ENCODE peak calls at places on chromosomes 13 and 19, in seven cellular contexts. One of them, this sample, is unnamed.

GRCh38 chr13:42474954-42475353 is 99.0 kb upstream of the TNFSF11 start:
- DNase-seq in astrocyte of the hippocampus: no peak
- DNase-seq in activated T-cell treated with anti-CD3 and anti-CD28 coated beads, Interleukin-2, amount 50 U/mL, for 24 hours: no peak
- DNase-seq in colonic mucosa: no peak
- DNase-seq in neural crest cell: no peak
- DNase-seq in left ventricle myocardium inferior: no peak
- DNase-seq in psoas muscle: no peak
- DNase-seq in this sample: no peak

GRCh38 chr19:13762635-13763235 is 1.6 kb upstream of the MRI1 start:
- DNase-seq in neural crest cell: no peak
- DNase-seq in left ventricle myocardium inferior: no peak
- DNase-seq in colonic mucosa: no peak
- DNase-seq in astrocyte of the hippocampus: no peak
- DNase-seq in activated T-cell treated with anti-CD3 and anti-CD28 coated beads, Interleukin-2, amount 50 U/mL, for 24 hours: no peak
- DNase-seq in psoas muscle: no peak
- DNase-seq in this sample: no peak

GRCh38 chr19:50820549-50821247 is 2.9 kb downstream of the KLK1 start:
- DNase-seq in colonic mucosa: peak; percentile 92
- DNase-seq in left ventricle myocardium inferior: no peak
- DNase-seq in activated T-cell treated with anti-CD3 and anti-CD28 coated beads, Interleukin-2, amount 50 U/mL, for 24 hours: no peak
- DNase-seq in neural crest cell: no peak
- DNase-seq in psoas muscle: no peak
- DNase-seq in astrocyte of the hippocampus: no peak
- DNase-seq in this sample: no peak

GRCh38 chr13:73018336-73018735 is 40.5 kb upstream of the KLF5 start:
- DNase-seq in activated T-cell treated with anti-CD3 and anti-CD28 coated beads, Interleukin-2, amount 50 U/mL, for 24 hours: no peak
- DNase-seq in astrocyte of the hippocampus: peak; percentile 26
- DNase-seq in left ventricle myocardium inferior: no peak
- DNase-seq in neural crest cell: no peak
- DNase-seq in colonic mucosa: no peak
- DNase-seq in psoas muscle: no peak
- DNase-seq in this sample: no peak

GRCh38 chr13:50131998-50132936 is 117.0 kb downstream of the KCNRG start:
- DNase-seq in astrocyte of the hippocampus: peak; percentile 26
- DNase-seq in neural crest cell: no peak
- DNase-seq in psoas muscle: no peak
- DNase-seq in left ventricle myocardium inferior: no peak
- DNase-seq in activated T-cell treated with anti-CD3 and anti-CD28 coated beads, Interleukin-2, amount 50 U/mL, for 24 hours: peak; percentile 48
- DNase-seq in colonic mucosa: no peak
- DNase-seq in this sample: no peak

GRCh38 chr13:99610702-99611289 is 109.5 kb downstream of the TM9SF2 start:
- DNase-seq in psoas muscle: no peak
- DNase-seq in colonic mucosa: no peak
- DNase-seq in activated T-cell treated with anti-CD3 and anti-CD28 coated beads, Interleukin-2, amount 50 U/mL, for 24 hours: no peak
- DNase-seq in left ventricle myocardium inferior: no peak
- DNase-seq in astrocyte of the hippocampus: no peak
- DNase-seq in neural crest cell: no peak
- DNase-seq in this sample: no peak

GRCh38 chr19:28466107-28467045 is 746.6 kb downstream of the UQCRFS1 start:
- DNase-seq in neural crest cell: peak; percentile 78
- DNase-seq in left ventricle myocardium inferior: peak; percentile 53
- DNase-seq in astrocyte of the hippocampus: peak; percentile 72
- DNase-seq in activated T-cell treated with anti-CD3 and anti-CD28 coated beads, Interleukin-2, amount 50 U/mL, for 24 hours: peak; percentile 68
- DNase-seq in colonic mucosa: peak; percentile 81
- DNase-seq in psoas muscle: peak; percentile 51
- DNase-seq in this sample: peak; percentile 26

GRCh38 chr19:20167020-20167644 is at the start of gene ZNF486:
- DNase-seq in activated T-cell treated with anti-CD3 and anti-CD28 coated beads, Interleukin-2, amount 50 U/mL, for 24 hours: peak; percentile 88
- DNase-seq in neural crest cell: peak; percentile 93
- DNase-seq in psoas muscle: peak; percentile 94
- DNase-seq in colonic mucosa: peak; percentile 96
- DNase-seq in astrocyte of the hippocampus: peak; percentile 97
- DNase-seq in left ventricle myocardium inferior: peak; percentile 96
- DNase-seq in this sample: no peak

GRCh38 chr13:109737606-109738005 is 48.8 kb downstream of the IRS2 start:
- DNase-seq in colonic mucosa: no peak
- DNase-seq in astrocyte of the hippocampus: peak; percentile 30
- DNase-seq in left ventricle myocardium inferior: no peak
- DNase-seq in psoas muscle: no peak
- DNase-seq in neural crest cell: no peak
- DNase-seq in activated T-cell treated with anti-CD3 and anti-CD28 coated beads, Interleukin-2, amount 50 U/mL, for 24 hours: no peak
- DNase-seq in this sample: no peak

GRCh38 chr19:43306097-43306496 is 36.8 kb upstream of the PSG9 start:
- DNase-seq in activated T-cell treated with anti-CD3 and anti-CD28 coated beads, Interleukin-2, amount 50 U/mL, for 24 hours: no peak
- DNase-seq in colonic mucosa: no peak
- DNase-seq in left ventricle myocardium inferior: no peak
- DNase-seq in psoas muscle: no peak
- DNase-seq in neural crest cell: no peak
- DNase-seq in astrocyte of the hippocampus: no peak
- DNase-seq in this sample: no peak

GRCh38 chr19:23304238-23304637 is 54.0 kb upstream of the ZNF724 start:
- DNase-seq in left ventricle myocardium inferior: no peak
- DNase-seq in colonic mucosa: no peak
- DNase-seq in astrocyte of the hippocampus: no peak
- DNase-seq in psoas muscle: no peak
- DNase-seq in neural crest cell: no peak
- DNase-seq in activated T-cell treated with anti-CD3 and anti-CD28 coated beads, Interleukin-2, amount 50 U/mL, for 24 hours: no peak
- DNase-seq in this sample: no peak

GRCh38 chr13:39600766-39601165 is 2.2 kb downstream of the LHFPL6 start:
- DNase-seq in astrocyte of the hippocampus: peak; percentile 28
- DNase-seq in psoas muscle: peak; percentile 21
- DNase-seq in neural crest cell: peak; percentile 23
- DNase-seq in activated T-cell treated with anti-CD3 and anti-CD28 coated beads, Interleukin-2, amount 50 U/mL, for 24 hours: no peak
- DNase-seq in left ventricle myocardium inferior: peak; percentile 60
- DNase-seq in colonic mucosa: no peak
- DNase-seq in this sample: no peak

GRCh38 chr19:15264061-15264932 is 32.0 kb upstream of the EPHX3 start:
- DNase-seq in psoas muscle: peak; percentile 79
- DNase-seq in colonic mucosa: peak; percentile 77
- DNase-seq in left ventricle myocardium inferior: peak; percentile 77
- DNase-seq in activated T-cell treated with anti-CD3 and anti-CD28 coated beads, Interleukin-2, amount 50 U/mL, for 24 hours: peak; percentile 85
- DNase-seq in astrocyte of the hippocampus: peak; percentile 81
- DNase-seq in neural crest cell: peak; percentile 82
- DNase-seq in this sample: no peak

GRCh38 chr19:3162418-3163229 is 15.9 kb upstream of the S1PR4 start:
- DNase-seq in astrocyte of the hippocampus: peak; percentile 25
- DNase-seq in psoas muscle: no peak
- DNase-seq in activated T-cell treated with anti-CD3 and anti-CD28 coated beads, Interleukin-2, amount 50 U/mL, for 24 hours: no peak
- DNase-seq in colonic mucosa: no peak
- DNase-seq in neural crest cell: no peak
- DNase-seq in left ventricle myocardium inferior: no peak
- DNase-seq in this sample: no peak

GRCh38 chr19:54502518-54503048 is at the start of gene LAIR2:
- DNase-seq in left ventricle myocardium inferior: no peak
- DNase-seq in activated T-cell treated with anti-CD3 and anti-CD28 coated beads, Interleukin-2, amount 50 U/mL, for 24 hours: no peak
- DNase-seq in neural crest cell: no peak
- DNase-seq in psoas muscle: no peak
- DNase-seq in astrocyte of the hippocampus: no peak
- DNase-seq in colonic mucosa: no peak
- DNase-seq in this sample: no peak

GRCh38 chr13:101140936-101141335 is 275.4 kb downstream of the NALCN start:
- DNase-seq in colonic mucosa: no peak
- DNase-seq in neural crest cell: no peak
- DNase-seq in left ventricle myocardium inferior: no peak
- DNase-seq in activated T-cell treated with anti-CD3 and anti-CD28 coated beads, Interleukin-2, amount 50 U/mL, for 24 hours: no peak
- DNase-seq in astrocyte of the hippocampus: no peak
- DNase-seq in psoas muscle: no peak
- DNase-seq in this sample: no peak

GRCh38 chr13:28613562-28613961 is 45.4 kb upstream of the POMP start:
- DNase-seq in astrocyte of the hippocampus: no peak
- DNase-seq in neural crest cell: no peak
- DNase-seq in activated T-cell treated with anti-CD3 and anti-CD28 coated beads, Interleukin-2, amount 50 U/mL, for 24 hours: no peak
- DNase-seq in left ventricle myocardium inferior: no peak
- DNase-seq in colonic mucosa: peak; percentile 21
- DNase-seq in psoas muscle: no peak
- DNase-seq in this sample: no peak

GRCh38 chr19:3075605-3076431 is 13.5 kb upstream of the TLE5 start:
- DNase-seq in neural crest cell: peak; percentile 63
- DNase-seq in astrocyte of the hippocampus: peak; percentile 73
- DNase-seq in colonic mucosa: peak; percentile 78
- DNase-seq in activated T-cell treated with anti-CD3 and anti-CD28 coated beads, Interleukin-2, amount 50 U/mL, for 24 hours: peak; percentile 92
- DNase-seq in psoas muscle: peak; percentile 53
- DNase-seq in left ventricle myocardium inferior: peak; percentile 51
- DNase-seq in this sample: no peak

GRCh38 chr19:46785054-46785979 is 3.1 kb downstream of the SLC1A5 start:
- DNase-seq in left ventricle myocardium inferior: no peak
- DNase-seq in astrocyte of the hippocampus: no peak
- DNase-seq in psoas muscle: no peak
- DNase-seq in neural crest cell: no peak
- DNase-seq in colonic mucosa: no peak
- DNase-seq in activated T-cell treated with anti-CD3 and anti-CD28 coated beads, Interleukin-2, amount 50 U/mL, for 24 hours: no peak
- DNase-seq in this sample: no peak

GRCh38 chr13:31891472-31891871 is 140.1 kb upstream of the FRY start:
- DNase-seq in colonic mucosa: no peak
- DNase-seq in activated T-cell treated with anti-CD3 and anti-CD28 coated beads, Interleukin-2, amount 50 U/mL, for 24 hours: no peak
- DNase-seq in neural crest cell: no peak
- DNase-seq in astrocyte of the hippocampus: no peak
- DNase-seq in left ventricle myocardium inferior: no peak
- DNase-seq in psoas muscle: no peak
- DNase-seq in this sample: no peak

GRCh38 chr19:56084835-56085536 is 36.1 kb downstream of the ZNF787 start:
- DNase-seq in left ventricle myocardium inferior: no peak
- DNase-seq in astrocyte of the hippocampus: no peak
- DNase-seq in activated T-cell treated with anti-CD3 and anti-CD28 coated beads, Interleukin-2, amount 50 U/mL, for 24 hours: no peak
- DNase-seq in psoas muscle: no peak
- DNase-seq in neural crest cell: no peak
- DNase-seq in colonic mucosa: no peak
- DNase-seq in this sample: no peak

GRCh38 chr13:41159174-41159573 is 26.6 kb upstream of the KBTBD6 start:
- DNase-seq in left ventricle myocardium inferior: no peak
- DNase-seq in psoas muscle: no peak
- DNase-seq in activated T-cell treated with anti-CD3 and anti-CD28 coated beads, Interleukin-2, amount 50 U/mL, for 24 hours: no peak
- DNase-seq in astrocyte of the hippocampus: no peak
- DNase-seq in colonic mucosa: no peak
- DNase-seq in neural crest cell: no peak
- DNase-seq in this sample: no peak

GRCh38 chr13:34025746-34026145 is 207.8 kb downstream of the RFC3 start:
- DNase-seq in colonic mucosa: no peak
- DNase-seq in psoas muscle: no peak
- DNase-seq in left ventricle myocardium inferior: no peak
- DNase-seq in neural crest cell: no peak
- DNase-seq in activated T-cell treated with anti-CD3 and anti-CD28 coated beads, Interleukin-2, amount 50 U/mL, for 24 hours: no peak
- DNase-seq in astrocyte of the hippocampus: peak; percentile 86
- DNase-seq in this sample: no peak

GRCh38 chr19:17965370-17966114 is 1.4 kb upstream of the KCNN1 start:
- DNase-seq in astrocyte of the hippocampus: no peak
- DNase-seq in colonic mucosa: no peak
- DNase-seq in left ventricle myocardium inferior: no peak
- DNase-seq in psoas muscle: no peak
- DNase-seq in activated T-cell treated with anti-CD3 and anti-CD28 coated beads, Interleukin-2, amount 50 U/mL, for 24 hours: no peak
- DNase-seq in neural crest cell: no peak
- DNase-seq in this sample: no peak

GRCh38 chr13:52786747-52787146 is 47.1 kb upstream of the CNMD start:
- DNase-seq in colonic mucosa: no peak
- DNase-seq in astrocyte of the hippocampus: peak; percentile 50
- DNase-seq in neural crest cell: no peak
- DNase-seq in psoas muscle: no peak
- DNase-seq in activated T-cell treated with anti-CD3 and anti-CD28 coated beads, Interleukin-2, amount 50 U/mL, for 24 hours: no peak
- DNase-seq in left ventricle myocardium inferior: no peak
- DNase-seq in this sample: no peak

GRCh38 chr19:18940791-18941627 is at the start of gene HOMER3:
- DNase-seq in astrocyte of the hippocampus: peak; percentile 91
- DNase-seq in neural crest cell: peak; percentile 84
- DNase-seq in colonic mucosa: peak; percentile 84
- DNase-seq in activated T-cell treated with anti-CD3 and anti-CD28 coated beads, Interleukin-2, amount 50 U/mL, for 24 hours: peak; percentile 86
- DNase-seq in left ventricle myocardium inferior: peak; percentile 85
- DNase-seq in psoas muscle: peak; percentile 87
- DNase-seq in this sample: no peak

GRCh38 chr19:18850560-18851375 is 19.0 kb downstream of the UPF1 start:
- DNase-seq in colonic mucosa: no peak
- DNase-seq in astrocyte of the hippocampus: no peak
- DNase-seq in left ventricle myocardium inferior: no peak
- DNase-seq in psoas muscle: no peak
- DNase-seq in neural crest cell: no peak
- DNase-seq in activated T-cell treated with anti-CD3 and anti-CD28 coated beads, Interleukin-2, amount 50 U/mL, for 24 hours: no peak
- DNase-seq in this sample: no peak

GRCh38 chr13:23007430-23007829 is 173.3 kb upstream of the SGCG start:
- DNase-seq in activated T-cell treated with anti-CD3 and anti-CD28 coated beads, Interleukin-2, amount 50 U/mL, for 24 hours: no peak
- DNase-seq in astrocyte of the hippocampus: no peak
- DNase-seq in left ventricle myocardium inferior: peak; percentile 36
- DNase-seq in psoas muscle: no peak
- DNase-seq in colonic mucosa: no peak
- DNase-seq in neural crest cell: no peak
- DNase-seq in this sample: no peak

GRCh38 chr19:2048959-2049740 is 1.9 kb downstream of the MKNK2 start:
- DNase-seq in left ventricle myocardium inferior: no peak
- DNase-seq in astrocyte of the hippocampus: peak; percentile 66
- DNase-seq in neural crest cell: no peak
- DNase-seq in psoas muscle: peak; percentile 40
- DNase-seq in colonic mucosa: no peak
- DNase-seq in activated T-cell treated with anti-CD3 and anti-CD28 coated beads, Interleukin-2, amount 50 U/mL, for 24 hours: no peak
- DNase-seq in this sample: no peak

GRCh38 chr19:308471-309205 is 17.4 kb upstream of the PLPP2 start:
- DNase-seq in neural crest cell: no peak
- DNase-seq in left ventricle myocardium inferior: no peak
- DNase-seq in psoas muscle: no peak
- DNase-seq in colonic mucosa: no peak
- DNase-seq in astrocyte of the hippocampus: no peak
- DNase-seq in activated T-cell treated with anti-CD3 and anti-CD28 coated beads, Interleukin-2, amount 50 U/mL, for 24 hours: no peak
- DNase-seq in this sample: no peak

GRCh38 chr13:74574964-74575728 is 440.9 kb upstream of the KLF12 start:
- DNase-seq in left ventricle myocardium inferior: no peak
- DNase-seq in astrocyte of the hippocampus: no peak
- DNase-seq in psoas muscle: no peak
- DNase-seq in colonic mucosa: no peak
- DNase-seq in activated T-cell treated with anti-CD3 and anti-CD28 coated beads, Interleukin-2, amount 50 U/mL, for 24 hours: no peak
- DNase-seq in neural crest cell: no peak
- DNase-seq in this sample: peak; percentile 55

GRCh38 chr19:3807131-3807480 is 20.9 kb upstream of the MATK start:
- DNase-seq in activated T-cell treated with anti-CD3 and anti-CD28 coated beads, Interleukin-2, amount 50 U/mL, for 24 hours: no peak
- DNase-seq in left ventricle myocardium inferior: no peak
- DNase-seq in astrocyte of the hippocampus: no peak
- DNase-seq in colonic mucosa: no peak
- DNase-seq in neural crest cell: no peak
- DNase-seq in psoas muscle: no peak
- DNase-seq in this sample: no peak

GRCh38 chr19:16571283-16571682 is 932 bp downstream of the SLC35E1 start:
- DNase-seq in colonic mucosa: no peak
- DNase-seq in activated T-cell treated with anti-CD3 and anti-CD28 coated beads, Interleukin-2, amount 50 U/mL, for 24 hours: no peak
- DNase-seq in psoas muscle: no peak
- DNase-seq in neural crest cell: no peak
- DNase-seq in astrocyte of the hippocampus: peak; percentile 51
- DNase-seq in left ventricle myocardium inferior: no peak
- DNase-seq in this sample: no peak

GRCh38 chr19:33622809-33623511 is 1.2 kb downstream of the CHST8 start:
- DNase-seq in left ventricle myocardium inferior: no peak
- DNase-seq in activated T-cell treated with anti-CD3 and anti-CD28 coated beads, Interleukin-2, amount 50 U/mL, for 24 hours: no peak
- DNase-seq in colonic mucosa: no peak
- DNase-seq in neural crest cell: no peak
- DNase-seq in psoas muscle: no peak
- DNase-seq in astrocyte of the hippocampus: peak; percentile 18
- DNase-seq in this sample: peak; percentile 49

GRCh38 chr19:611506-611869 is 21.8 kb downstream of the HCN2 start:
- DNase-seq in activated T-cell treated with anti-CD3 and anti-CD28 coated beads, Interleukin-2, amount 50 U/mL, for 24 hours: peak; percentile 76
- DNase-seq in astrocyte of the hippocampus: peak; percentile 97
- DNase-seq in left ventricle myocardium inferior: no peak
- DNase-seq in colonic mucosa: no peak
- DNase-seq in psoas muscle: no peak
- DNase-seq in neural crest cell: no peak
- DNase-seq in this sample: no peak

GRCh38 chr19:45705710-45706415 is 13.4 kb downstream of the QPCTL start:
- DNase-seq in left ventricle myocardium inferior: no peak
- DNase-seq in colonic mucosa: no peak
- DNase-seq in psoas muscle: no peak
- DNase-seq in activated T-cell treated with anti-CD3 and anti-CD28 coated beads, Interleukin-2, amount 50 U/mL, for 24 hours: no peak
- DNase-seq in astrocyte of the hippocampus: no peak
- DNase-seq in neural crest cell: no peak
- DNase-seq in this sample: no peak

GRCh38 chr19:56261145-56261544 is 11.4 kb upstream of the EDDM13 start:
- DNase-seq in colonic mucosa: no peak
- DNase-seq in activated T-cell treated with anti-CD3 and anti-CD28 coated beads, Interleukin-2, amount 50 U/mL, for 24 hours: no peak
- DNase-seq in psoas muscle: no peak
- DNase-seq in astrocyte of the hippocampus: no peak
- DNase-seq in left ventricle myocardium inferior: no peak
- DNase-seq in neural crest cell: no peak
- DNase-seq in this sample: no peak

GRCh38 chr13:24627864-24628418 is 52.3 kb upstream of the ATP12A start:
- DNase-seq in astrocyte of the hippocampus: no peak
- DNase-seq in left ventricle myocardium inferior: no peak
- DNase-seq in activated T-cell treated with anti-CD3 and anti-CD28 coated beads, Interleukin-2, amount 50 U/mL, for 24 hours: no peak
- DNase-seq in neural crest cell: no peak
- DNase-seq in colonic mucosa: peak; percentile 51
- DNase-seq in psoas muscle: no peak
- DNase-seq in this sample: peak; percentile 12

This sample was measured in NCI-H526 treated with DMSO at 0.1 percent for 48 hours.